ENCODE peak calls at places on chromosomes 6 and 20, in seven cellular contexts. B is pancreas; F is neural progenitor cell; E is A673; I is Peyer's patch; V is lower lobe of right lung; Z is CD4-positive, CD25-positive, alpha-beta regulatory T cell. O is an unnamed sample.

GRCh38 chr20:10618611-10619245 is 55.1 kb downstream of the JAG1 start:
- DNase-seq in V (no peak), B (no peak), E (no peak), I (no peak), F (peak; percentile 59), Z (no peak), O (no peak)

GRCh38 chr20:33839591-33839990 is 28.4 kb downstream of the CHMP4B start:
- DNase-seq in V (no peak), B (peak; percentile 82), F (no peak), I (no peak), E (no peak), Z (no peak), O (no peak)

GRCh38 chr6:158029668-158030230 is 48.1 kb downstream of the SYNJ2 start:
- DNase-seq in E (no peak), I (no peak), F (no peak), V (peak; percentile 43), Z (no peak), B (no peak), O (no peak)

GRCh38 chr6:123810948-123811347 is 7.3 kb downstream of the NKAIN2 start:
- DNase-seq in E (no peak), I (no peak), Z (no peak), B (no peak), V (no peak), F (no peak), O (no peak)

GRCh38 chr6:45116714-45117410 is 211.3 kb upstream of the RUNX2 start:
- DNase-seq in V (no peak), F (no peak), E (no peak), I (no peak), B (no peak), Z (no peak), O (no peak)

GRCh38 chr20:32941155-32941885 is 62.9 kb downstream of the SUN5 start:
- DNase-seq in B (no peak), E (no peak), Z (no peak), V (no peak), I (no peak), F (no peak), O (no peak)

GRCh38 chr6:43276180-43277082 is 21.6 kb upstream of the SLC22A7 start:
- DNase-seq in V (no peak), B (peak; percentile 12), F (peak; percentile 61), E (no peak), Z (peak; percentile 62), I (no peak), O (peak; percentile 62)

GRCh38 chr6:126356526-126356925 is 16.6 kb downstream of the CENPW start:
- DNase-seq in B (no peak), F (no peak), E (no peak), V (no peak), Z (no peak), I (no peak), O (no peak)

GRCh38 chr20:44548171-44548678 is 26.4 kb upstream of the SERINC3 start:
- DNase-seq in I (no peak), Z (no peak), E (no peak), F (no peak), B (no peak), V (no peak), O (no peak)

GRCh38 chr6:122322824-122323223 is 76.6 kb upstream of the HSF2 start:
- DNase-seq in I (no peak), V (no peak), F (no peak), Z (no peak), E (peak; percentile 89), B (no peak), O (no peak)

GRCh38 chr20:25063981-25064380 is 6.0 kb upstream of the ACSS1 start:
- DNase-seq in Z (no peak), V (no peak), I (no peak), B (no peak), E (no peak), F (no peak), O (no peak)

GRCh38 chr20:59785118-59785959 is 148.1 kb downstream of the SYCP2 start:
- DNase-seq in E (no peak), V (no peak), B (no peak), I (no peak), Z (no peak), F (no peak), O (no peak)

GRCh38 chr6:25998379-25998778 is 35.8 kb downstream of the TRIM38 start:
- DNase-seq in I (no peak), E (no peak), Z (no peak), F (no peak), B (no peak), V (no peak), O (no peak)

GRCh38 chr20:50338479-50339195 is 148.0 kb downstream of the CEBPB start:
- DNase-seq in Z (peak; percentile 5), V (no peak), B (no peak), E (no peak), I (peak; percentile 37), F (peak; percentile 39), O (no peak)

GRCh38 chr20:63950701-63951397 is 5.4 kb downstream of the UCKL1 start:
- DNase-seq in B (peak; percentile 50), I (no peak), E (no peak), V (no peak), F (no peak), Z (no peak), O (no peak)

GRCh38 chr6:104973404-104973803 is 16.5 kb downstream of the LIN28B start:
- DNase-seq in B (no peak), F (no peak), I (no peak), E (no peak), Z (no peak), V (no peak), O (no peak)

DNA sequence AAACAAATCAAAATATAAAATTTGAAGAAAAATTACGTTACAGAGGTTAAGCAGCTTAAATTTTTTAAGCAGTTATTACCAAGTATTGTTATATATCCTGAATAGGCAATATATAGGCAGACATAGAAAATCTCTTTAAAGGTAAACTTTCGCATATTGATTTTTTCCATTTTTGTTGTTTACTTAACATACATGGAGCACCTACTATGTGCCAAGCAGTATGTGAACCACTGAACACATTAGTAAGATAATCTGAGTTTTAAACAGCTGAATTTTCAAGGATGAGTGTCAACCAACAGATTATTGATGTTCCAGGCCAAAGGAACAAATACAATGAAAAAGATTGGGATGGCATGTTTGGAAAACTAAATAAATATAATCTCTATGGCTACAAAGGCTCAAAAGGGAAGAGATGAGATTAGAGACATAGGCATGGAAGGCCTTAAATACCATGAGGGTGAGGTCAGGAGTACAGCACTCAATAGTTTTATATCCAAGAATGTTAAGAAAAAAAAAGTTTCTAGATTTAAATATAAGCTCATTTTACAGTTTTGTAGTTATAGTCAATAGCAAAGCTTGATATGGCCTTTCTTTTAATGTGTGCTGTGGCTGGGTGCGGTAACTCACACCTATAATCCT is 277.5 kb downstream of the PTPRK start:
- DNase-seq in Z (no peak), F (no peak), B (no peak), E (no peak), V (no peak), I (no peak), O (no peak)
- H3K4me1 ChIP-seq in Z (no peaks in the 10 kb centered on the region), F (peaks cover 11% of the 10 kb centered on the region), B (peaks cover 4% of the 10 kb centered on the region), E (peaks cover 29% of the 10 kb centered on the region), V (peaks cover 9% of the 10 kb centered on the region), I (no peaks in the 10 kb centered on the region), O (peaks cover 22% of the 10 kb centered on the region)

GRCh38 chr20:38330638-38331037 is 15.6 kb upstream of the LBP start:
- DNase-seq in I (no peak), E (no peak), B (no peak), F (no peak), Z (no peak), V (no peak), O (no peak)

GRCh38 chr20:38326309-38326708 is 20.0 kb upstream of the LBP start:
- DNase-seq in B (no peak), I (no peak), Z (no peak), V (no peak), F (no peak), E (no peak), O (no peak)

GRCh38 chr20:38334016-38334415 is 12.3 kb upstream of the LBP start:
- DNase-seq in B (no peak), F (no peak), E (no peak), Z (no peak), I (no peak), V (no peak), O (no peak)

GRCh38 chr20:38331814-38332213 is 14.5 kb upstream of the LBP start:
- DNase-seq in B (no peak), F (no peak), I (no peak), V (no peak), E (no peak), Z (no peak), O (no peak)

GRCh38 chr20:38331245-38331644 is 15.0 kb upstream of the LBP start:
- DNase-seq in V (no peak), E (no peak), Z (no peak), B (no peak), I (no peak), F (no peak), O (no peak)
- H3K4me3 ChIP-seq in V (no peak overlapping the region), E (no peak overlapping the region), Z (no peak overlapping the region), B (no peak overlapping the region), I (no peak overlapping the region), F (no peak overlapping the region), O (no peak overlapping the region)

DNA sequence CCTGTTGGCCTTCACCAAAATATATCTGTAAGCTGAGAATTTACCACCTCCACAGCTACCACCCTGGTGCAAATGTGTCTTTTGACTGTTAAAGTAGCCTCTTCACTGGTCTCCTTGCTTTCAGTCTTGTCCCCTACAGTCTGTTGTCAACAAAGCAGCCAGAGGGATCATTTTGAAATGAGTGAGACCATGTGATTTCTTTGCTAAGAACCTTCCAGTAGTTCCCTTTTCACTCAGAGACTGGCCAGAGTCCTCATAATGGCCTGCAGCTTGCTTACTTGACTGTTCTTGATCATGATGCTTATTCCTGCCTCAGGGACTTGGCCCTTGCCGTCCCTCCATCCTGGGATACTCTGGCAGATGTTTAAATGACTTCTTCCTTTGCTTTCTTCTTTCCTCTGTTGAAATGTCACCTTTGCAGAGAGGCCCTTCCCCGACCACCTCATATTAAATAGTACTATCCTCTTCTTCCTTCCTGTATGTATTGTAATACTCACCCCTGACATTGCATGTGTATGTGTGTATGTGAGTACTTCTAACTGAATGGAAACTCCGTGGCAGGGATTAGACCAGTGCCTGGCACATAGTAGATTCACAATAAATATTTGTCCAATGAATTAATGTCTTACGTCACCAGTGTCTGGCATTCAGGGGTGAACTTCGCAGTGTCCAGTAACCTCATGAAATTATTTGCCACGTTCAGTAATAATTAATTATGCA is 5.0 kb downstream of the MANBAL start:
- DNase-seq in F (no peak), Z (no peak), B (no peak), I (no peak), V (no peak), E (no peak), O (no peak)
- H3K4me1 ChIP-seq in F (peaks cover 21% of the 10 kb centered on the region), Z (peaks cover 13% of the 10 kb centered on the region), B (peaks cover 10% of the 10 kb centered on the region), I (peaks cover 3% of the 10 kb centered on the region), V (peaks cover 52% of the 10 kb centered on the region), E (peaks cover 8% of the 10 kb centered on the region), O (peaks cover 25% of the 10 kb centered on the region)

GRCh38 chr6:1315201-1315559 is 3.3 kb downstream of the FOXQ1 start:
- DNase-seq in V (no peak), Z (no peak), I (no peak), E (no peak), F (no peak), B (no peak), O (no peak)

GRCh38 chr6:1314617-1315016 is 2.7 kb downstream of the FOXQ1 start:
- DNase-seq in B (no peak), E (no peak), F (no peak), I (no peak), Z (no peak), V (no peak), O (no peak)

GRCh38 chr6:1316482-1317220 is 4.8 kb downstream of the FOXQ1 start:
- DNase-seq in F (peak; percentile 78), V (no peak), E (peak; percentile 21), B (peak; percentile 57), I (no peak), Z (no peak), O (no peak)

GRCh38 chr6:1317302-1317815 is 5.5 kb downstream of the FOXQ1 start:
- DNase-seq in E (no peak), V (no peak), I (no peak), B (peak; percentile 43), Z (no peak), F (no peak), O (no peak)

GRCh38 chr6:1315560-1316386 is 3.9 kb downstream of the FOXQ1 start:
- DNase-seq in Z (no peak), V (no peak), B (no peak), E (no peak), F (no peak), I (no peak), O (no peak)
- H3K4me3 ChIP-seq in Z (peak overlapping the region; percentile 50), V (peak overlapping the region; percentile 62), B (peak overlapping the region; percentile 53), E (no peak overlapping the region), F (peak overlapping the region; percentile 38), I (peak overlapping the region; percentile 42), O (no peak overlapping the region)